ENCODE peak calls at places on chromosomes 5 and 9, in four cellular contexts. B, P, T and D are unnamed samples.

GRCh38 chr5:147882586-147883313 is 4.2 kb downstream of the SCGB3A2 start:
- DNase-seq in B (no peak), T (no peak), P (no peak), D (no peak)

GRCh38 chr9:73541923-73542322 is 390.3 kb downstream of the ANXA1 start:
- DNase-seq in T (no peak), P (no peak), B (no peak), D (no peak)

GRCh38 chr9:78866228-78867132 is 569.6 kb downstream of the PSAT1 start:
- DNase-seq in T (no peak), P (no peak), B (no peak), D (no peak)

GRCh38 chr9:104991144-104991953 is 63.4 kb upstream of the ABCA1 start:
- DNase-seq in B (peak), T (peak), P (peak), D (peak)

GRCh38 chr5:169499990-169500389 is 83.6 kb upstream of the SPDL1 start:
- DNase-seq in B (no peak), T (no peak), P (no peak), D (no peak)

GRCh38 chr9:11158063-11158462 is 545.3 kb upstream of the PTPRD start:
- DNase-seq in T (no peak), P (no peak), B (no peak), D (no peak)

GRCh38 chr5:176570044-176570443 is 20.9 kb downstream of the CDHR2 start:
- DNase-seq in B (no peak), P (no peak), T (no peak), D (no peak)

GRCh38 chr5:101950050-101950449 is 346.0 kb downstream of the SLCO4C1 start:
- DNase-seq in T (no peak), B (no peak), P (no peak), D (no peak)

GRCh38 chr9:76269789-76270188 is 124.4 kb downstream of the RFK start:
- DNase-seq in T (no peak), B (no peak), P (no peak), D (no peak)

GRCh38 chr9:86322973-86323644 is 31.1 kb downstream of the TUT7 start:
- DNase-seq in T (no peak), B (no peak), P (no peak), D (no peak)

GRCh38 chr5:88692979-88693932 is 189.7 kb downstream of the MEF2C start:
- DNase-seq in P (no peak), T (no peak), B (no peak), D (peak)

GRCh38 chr5:122585111-122585415 is 189.8 kb upstream of the SNX2 start:
- DNase-seq in T (no peak), P (no peak), B (no peak), D (no peak)

GRCh38 chr5:141343242-141343952 is at the start of gene PCDHGA3:
- DNase-seq in P (no peak), T (no peak), B (no peak), D (no peak)

DNA sequence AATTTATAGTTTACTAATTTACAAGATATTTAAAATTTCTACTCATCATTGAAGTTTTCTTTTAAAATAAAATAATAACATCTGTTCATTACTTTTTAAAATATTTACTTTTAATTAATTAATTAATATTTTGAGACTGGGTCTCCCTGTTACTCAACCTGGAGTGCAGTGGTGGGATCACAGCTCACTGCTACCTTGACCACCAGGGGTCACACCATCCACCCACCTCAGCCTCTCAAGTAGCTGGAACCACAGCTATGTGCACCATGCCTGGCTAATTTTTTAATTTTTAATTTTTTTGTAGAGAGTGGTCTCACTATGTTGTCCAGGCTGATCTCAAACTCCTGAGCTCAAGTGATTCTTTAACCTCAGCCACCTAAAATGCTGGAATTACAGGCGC is 1013.6 kb downstream of the CDH9 start:
- DNase-seq in T (no peak), P (no peak), B (no peak), D (no peak)
- TF ChIP-seq CTCF in T (no peak), P (no peak), B (no peak), D (no peak)

GRCh38 chr9:69158471-69158870 is 15.6 kb upstream of the TJP2 start:
- DNase-seq in B (no peak), T (no peak), P (no peak), D (no peak)

GRCh38 chr9:69155341-69156030 is 18.6 kb upstream of the TJP2 start:
- DNase-seq in P (no peak), T (no peak), B (no peak), D (peak)

GRCh38 chr9:69153707-69154521 is 20.2 kb upstream of the TJP2 start:
- DNase-seq in B (no peak), T (no peak), P (no peak), D (peak)

GRCh38 chr9:69157751-69158466 is 16.2 kb upstream of the TJP2 start:
- DNase-seq in B (no peak), P (no peak), T (no peak), D (no peak)
- TF ChIP-seq CTCF in B (no peak), P (no peak), T (no peak), D (peak)

GRCh38 chr5:178273041-178273440 is 40.4 kb upstream of the PHYKPL start:
- DNase-seq in P (no peak), B (no peak), T (no peak), D (no peak)
- TF ChIP-seq CTCF in P (no peak), B (no peak), T (no peak), D (no peak)

GRCh38 chr9:12884736-12885395 is 110.0 kb downstream of the LURAP1L start:
- DNase-seq in P (no peak), T (no peak), B (no peak), D (peak)
- TF ChIP-seq CTCF in P (peak), T (peak), B (no peak), D (no peak)